ENCODE peak calls at places on chromosome 18, in nine cellular contexts. T is bronchial epithelial cell, W is stomach, J is spleen, I is foreskin fibroblast, C is GM10248, G is endodermal cell, D is upper lobe of right lung, X is Calu3. P is an unnamed sample.

GRCh38 chr18:61201516-61201915 is 131.7 kb upstream of the CDH20 start:
- DNase-seq in W (no peak), T (no peak), I (no peak), X (no peak), D (no peak), G (no peak), J (no peak), C (no peak), P (no peak)

GRCh38 chr18:41237317-41237716 is 717.7 kb upstream of the PIK3C3 start:
- DNase-seq in D (no peak), J (no peak), X (no peak), T (no peak), C (no peak), G (no peak), W (no peak), I (no peak), P (no peak)

GRCh38 chr18:32074206-32074605 is 17.5 kb upstream of the RNF138 start:
- DNase-seq in T (no peak), D (no peak), X (no peak), I (no peak), J (no peak), W (no peak), C (no peak), G (no peak), P (no peak)

GRCh38 chr18:2536493-2536892 is 34.8 kb downstream of the METTL4 start:
- DNase-seq in W (no peak), T (peak), C (no peak), G (no peak), X (no peak), D (no peak), I (peak), J (no peak), P (peak)

GRCh38 chr18:79802298-79802697 is 4.6 kb downstream of the KCNG2 start:
- DNase-seq in D (peak), C (no peak), J (peak), X (no peak), G (no peak), W (no peak), I (no peak), T (no peak), P (no peak)

GRCh38 chr18:31840499-31840898 is 79.8 kb upstream of the SLC25A52 start:
- DNase-seq in T (no peak), W (no peak), G (no peak), C (no peak), X (no peak), I (no peak), J (no peak), D (no peak), P (no peak)

GRCh38 chr18:66410692-66411091 is 193.2 kb downstream of the CDH19 start:
- DNase-seq in G (no peak), J (no peak), X (no peak), T (peak), I (no peak), C (no peak), W (no peak), D (no peak), P (no peak)

GRCh38 chr18:45248240-45248903 is 366.9 kb upstream of the SLC14A2 start:
- DNase-seq in C (no peak), J (no peak), G (no peak), T (peak), I (peak), W (no peak), X (no peak), D (no peak), P (no peak)

GRCh38 chr18:79329786-79330185 is 65.9 kb upstream of the NFATC1 start:
- DNase-seq in G (no peak), W (no peak), C (no peak), X (no peak), J (no peak), D (no peak), T (no peak), I (no peak), P (no peak)

GRCh38 chr18:10928971-10929373 is 220.4 kb downstream of the PIEZO2 start:
- DNase-seq in W (no peak), G (no peak), J (no peak), D (no peak), X (no peak), I (peak), C (peak), T (no peak), P (peak)

GRCh38 chr18:60895181-60895580 is 438.0 kb upstream of the CDH20 start:
- DNase-seq in D (no peak), I (no peak), X (peak), C (no peak), G (no peak), J (no peak), T (peak), W (no peak), P (peak)

GRCh38 chr18:13179566-13180113 is 38.9 kb upstream of the LDLRAD4 start:
- DNase-seq in G (no peak), J (no peak), T (no peak), D (no peak), X (no peak), C (no peak), W (no peak), I (no peak), P (no peak)

GRCh38 chr18:46469186-46469915 is 187.7 kb downstream of the LOXHD1 start:
- DNase-seq in W (no peak), C (no peak), D (no peak), X (no peak), T (peak), J (no peak), G (peak), I (peak), P (peak)

GRCh38 chr18:58858591-58859468 is 5.8 kb upstream of the ZNF532 start:
- DNase-seq in X (no peak), C (no peak), G (no peak), D (no peak), T (no peak), J (no peak), I (peak), W (no peak), P (no peak)

GRCh38 chr18:11368020-11368419 is 218.7 kb upstream of the PIEZO2 start:
- DNase-seq in J (no peak), G (no peak), X (no peak), C (no peak), T (no peak), I (peak), D (no peak), W (no peak), P (peak)

GRCh38 chr18:12236934-12237832 is 17.0 kb upstream of the CIDEA start:
- DNase-seq in W (peak), J (peak), D (peak), X (peak), T (peak), C (peak), I (peak), G (peak), P (peak)

GRCh38 chr18:997499-997898 is 92.8 kb downstream of the ADCYAP1 start:
- DNase-seq in X (no peak), W (no peak), G (no peak), T (no peak), D (no peak), C (no peak), I (no peak), J (no peak), P (no peak)

GRCh38 chr18:50247562-50247961 is 18.7 kb downstream of the CFAP53 start:
- DNase-seq in G (no peak), T (no peak), X (no peak), W (no peak), I (no peak), J (no peak), C (no peak), D (no peak), P (no peak)

GRCh38 chr18:75290737-75291358 is 80.3 kb downstream of the TSHZ1 start:
- DNase-seq in D (no peak), G (no peak), I (no peak), X (no peak), T (no peak), J (no peak), W (no peak), C (no peak), P (no peak)

GRCh38 chr18:48842259-48843061 is 108.3 kb downstream of the SMAD7 start:
- DNase-seq in G (peak), C (peak), J (peak), T (no peak), W (peak), X (peak), I (no peak), D (peak), P (no peak)

GRCh38 chr18:39346916-39347315 is 1781.3 kb upstream of the CELF4 start:
- DNase-seq in I (no peak), X (no peak), C (no peak), W (no peak), J (no peak), D (no peak), G (no peak), T (no peak), P (no peak)

GRCh38 chr18:967037-967576 is 62.4 kb downstream of the ADCYAP1 start:
- DNase-seq in G (no peak), X (no peak), I (no peak), D (no peak), W (no peak), C (no peak), T (no peak), J (no peak), P (no peak)

GRCh38 chr18:47755102-47755456 is 175.4 kb downstream of the SMAD2 start:
- DNase-seq in J (no peak), G (no peak), I (no peak), T (no peak), W (no peak), D (no peak), X (no peak), C (no peak), P (no peak)

GRCh38 chr18:47752796-47753645 is 177.4 kb downstream of the SMAD2 start:
- DNase-seq in T (no peak), G (no peak), W (no peak), J (no peak), I (no peak), C (no peak), D (no peak), X (no peak), P (no peak)

GRCh38 chr18:47756364-47757016 is 174.0 kb downstream of the SMAD2 start:
- DNase-seq in D (peak), W (peak), X (peak), T (peak), I (peak), C (peak), G (peak), J (peak), P (peak)

GRCh38 chr18:47754311-47755101 is 176.0 kb downstream of the SMAD2 start:
- DNase-seq in J (no peak), D (peak), G (peak), T (peak), I (no peak), X (peak), C (peak), W (peak), P (peak)

GRCh38 chr18:47758000-47758399 is 172.5 kb downstream of the SMAD2 start:
- DNase-seq in T (peak), D (no peak), G (peak), C (no peak), I (no peak), W (no peak), X (no peak), J (no peak), P (no peak)
- TF ChIP-seq CTCF in T (peak), D (peak), G (peak), C (peak), I (peak), W (no peak), X (peak), J (no peak), P (peak)

DNA sequence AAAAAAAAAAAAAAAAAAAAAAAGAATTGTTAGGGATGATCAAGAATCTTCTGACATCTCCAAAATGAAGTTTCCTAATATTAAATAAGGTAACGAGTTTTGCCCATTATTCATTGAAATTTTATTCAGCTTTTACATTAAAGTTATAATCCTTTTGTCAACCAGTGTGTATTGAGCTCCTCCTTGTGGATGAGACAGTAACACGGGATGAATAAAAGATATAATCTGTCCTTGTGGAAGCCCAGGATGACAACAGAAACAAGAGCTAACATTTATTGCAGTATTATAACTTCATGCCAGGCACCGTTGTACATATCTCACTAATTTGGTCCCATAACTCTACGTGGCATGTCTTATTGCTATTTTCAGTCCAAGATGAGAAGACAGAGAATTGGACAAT is 33.4 kb upstream of the SERPINB7 start:
- DNase-seq in T (peak), G (no peak), W (no peak), I (peak), J (no peak), C (no peak), X (no peak), D (no peak), P (peak)
- TF ChIP-seq CTCF in T (peak), G (peak), W (no peak), I (peak), J (no peak), C (no peak), X (peak), D (no peak), P (peak)

GRCh38 chr18:36185901-36186460 is 1.3 kb upstream of the MOCOS start:
- DNase-seq in W (no peak), I (no peak), C (no peak), G (no peak), J (peak), X (no peak), D (no peak), T (no peak), P (no peak)

GRCh38 chr18:36187138-36187825 is at the start of gene MOCOS:
- DNase-seq in I (peak), C (peak), T (peak), X (peak), G (peak), J (peak), W (peak), D (peak), P (peak)

GRCh38 chr18:36185157-36185556 is 2.1 kb upstream of the MOCOS start:
- DNase-seq in C (no peak), I (no peak), J (no peak), G (no peak), W (no peak), T (no peak), X (no peak), D (no peak), P (no peak)

GRCh38 chr18:36187826-36188721 is 777 bp downstream of the MOCOS start:
- DNase-seq in G (peak), W (peak), J (peak), T (peak), D (peak), X (peak), C (no peak), I (peak), P (peak)

DNA sequence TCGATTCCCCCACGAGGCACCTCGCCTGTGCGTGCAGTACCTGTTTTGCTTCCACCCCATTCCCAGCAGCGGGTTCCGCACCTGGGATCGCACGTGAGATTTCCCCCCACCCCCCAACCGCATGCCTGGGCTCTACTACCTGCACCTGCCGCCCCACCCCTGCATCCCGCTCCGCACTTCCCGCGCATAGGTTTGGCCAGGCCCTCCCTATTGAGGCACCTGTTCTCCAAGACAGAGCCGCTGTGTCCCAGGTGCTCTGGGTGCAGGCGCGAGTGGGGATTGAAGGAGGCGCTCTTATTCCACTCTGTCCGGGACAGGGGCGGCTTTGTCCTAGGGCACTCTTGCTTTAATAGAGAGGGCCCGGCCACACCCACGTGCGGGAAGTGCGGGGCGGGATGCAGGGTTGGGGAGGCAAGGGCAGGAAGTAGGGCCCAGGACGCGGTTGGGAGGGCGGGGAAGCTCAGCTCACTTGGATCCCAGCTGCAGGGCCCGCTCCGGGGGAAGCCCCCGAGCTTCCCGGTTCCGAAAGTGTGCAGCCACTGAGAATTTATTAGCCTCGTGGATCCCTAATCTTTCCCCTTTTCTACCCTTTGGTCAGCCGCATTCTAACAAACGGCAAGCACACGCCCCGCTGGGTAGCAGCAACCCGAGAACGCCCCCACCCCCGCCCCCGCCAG is 698 bp upstream of the MOCOS start:
- DNase-seq in G (peak), X (peak), D (peak), I (peak), J (peak), W (peak), C (peak), T (no peak), P (peak)
- TF ChIP-seq CTCF in G (no peak), X (no peak), D (no peak), I (no peak), J (no peak), W (no peak), C (no peak), T (no peak), P (no peak)

GRCh38 chr18:23207191-23207955 is 72.1 kb downstream of the CABLES1 start:
- DNase-seq in C (no peak), T (no peak), J (no peak), X (no peak), I (no peak), W (peak), D (no peak), G (peak), P (peak)
- TF ChIP-seq CTCF in C (peak), T (peak), J (no peak), X (peak), I (no peak), W (no peak), D (peak), G (peak), P (peak)

GRCh38 chr18:35163736-35164532 is 76.9 kb upstream of the ZNF397 start:
- DNase-seq in J (no peak), G (no peak), T (no peak), W (no peak), I (no peak), D (no peak), C (no peak), X (no peak), P (no peak)

GRCh38 chr18:35158728-35159443 is 81.9 kb upstream of the ZNF397 start:
- DNase-seq in W (no peak), I (no peak), C (no peak), T (peak), J (no peak), D (no peak), G (no peak), X (no peak), P (no peak)

GRCh38 chr18:35159782-35160181 is 81.1 kb upstream of the ZNF397 start:
- DNase-seq in J (no peak), X (no peak), T (peak), G (no peak), D (no peak), W (no peak), I (no peak), C (no peak), P (no peak)

GRCh38 chr18:35162995-35163394 is 77.8 kb upstream of the ZNF397 start:
- DNase-seq in X (no peak), J (no peak), W (no peak), I (peak), G (no peak), T (peak), D (no peak), C (no peak), P (no peak)

DNA sequence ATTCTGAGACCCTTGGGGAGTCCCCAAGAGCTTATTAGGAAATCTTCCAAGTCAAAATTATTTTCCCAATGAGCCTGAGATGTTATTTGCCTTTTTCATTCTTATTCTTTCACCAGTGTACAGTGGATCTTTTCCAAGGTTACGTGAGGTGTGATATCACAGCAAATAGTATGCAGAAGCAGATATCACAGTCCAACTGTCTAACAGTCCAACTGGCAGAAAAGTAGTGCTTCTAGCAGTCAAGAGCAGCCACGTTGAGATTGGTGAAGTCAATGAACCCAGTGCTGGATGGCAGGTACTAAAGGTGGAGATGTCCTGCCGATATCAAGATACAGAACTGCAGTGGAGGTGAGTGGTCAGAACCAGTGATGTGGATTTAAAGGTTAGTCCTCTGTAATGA is 78.9 kb upstream of the ZNF397 start:
- DNase-seq in I (no peak), D (no peak), G (no peak), X (no peak), J (no peak), W (no peak), C (no peak), T (no peak), P (no peak)
- TF ChIP-seq CTCF in I (no peak), D (no peak), G (no peak), X (no peak), J (no peak), W (no peak), C (no peak), T (no peak), P (no peak)

P was measured in MCF 10A.